ENCODE peak calls at places on chromosomes 6 and 20, in seven cellular contexts. A is fibroblast of mammary gland; U is CD4-positive, CD25-positive, alpha-beta regulatory T cell; Q is AG09309; Z is endodermal cell; F is tibial nerve; N is cardiac fibroblast. E is an unnamed sample.

GRCh38 chr20:53040678-53041674 is 68.8 kb downstream of the TSHZ2 start:
- DNase-seq in A (peak; percentile 73), U (no peak), Q (no peak), Z (peak; percentile 48), F (no peak), N (peak; percentile 25), E (no peak)

GRCh38 chr6:8803181-8803760 is 367.9 kb upstream of the SLC35B3 start:
- DNase-seq in A (no peak), U (no peak), Q (no peak), Z (no peak), F (no peak), N (no peak), E (no peak)

GRCh38 chr6:53593001-53593488 is 48.1 kb upstream of the GCLC start:
- DNase-seq in A (peak; percentile 86), U (no peak), Q (peak; percentile 69), Z (no peak), F (no peak), N (peak; percentile 26), E (no peak)

GRCh38 chr6:435442-436307 is 44.1 kb downstream of the IRF4 start:
- DNase-seq in A (peak; percentile 70), U (no peak), Q (no peak), Z (no peak), F (no peak), N (no peak), E (no peak)

GRCh38 chr6:163263196-163263595 is 151.3 kb upstream of the QKI start:
- DNase-seq in A (peak; percentile 47), U (no peak), Q (no peak), Z (no peak), F (peak; percentile 30), N (peak; percentile 54), E (no peak)

GRCh38 chr6:168104636-168105035 is 25.6 kb upstream of the FRMD1 start:
- DNase-seq in A (no peak), U (no peak), Q (no peak), Z (no peak), F (no peak), N (no peak), E (no peak)

GRCh38 chr20:48129319-48129973 is 344.2 kb upstream of the SULF2 start:
- DNase-seq in A (no peak), U (no peak), Q (no peak), Z (peak; percentile 55), F (no peak), N (peak; percentile 76), E (no peak)

GRCh38 chr6:38154731-38155130 is 335.2 kb downstream of the ZFAND3 start:
- DNase-seq in A (no peak), U (no peak), Q (no peak), Z (no peak), F (no peak), N (no peak), E (no peak)

GRCh38 chr6:43496370-43497128 is 13.6 kb downstream of the LRRC73 start:
- DNase-seq in A (peak; percentile 62), U (no peak), Q (no peak), Z (peak; percentile 85), F (no peak), N (peak; percentile 51), E (no peak)

GRCh38 chr20:53413188-53413631 is 180.4 kb downstream of the ZNF217 start:
- DNase-seq in A (no peak), U (peak; percentile 14), Q (no peak), Z (peak; percentile 96), F (no peak), N (no peak), E (peak; percentile 35)

GRCh38 chr6:41691426-41692079 is 43.9 kb downstream of the TFEB start:
- DNase-seq in A (no peak), U (no peak), Q (no peak), Z (no peak), F (no peak), N (no peak), E (no peak)

GRCh38 chr20:13418263-13419229 is 197.5 kb downstream of the ISM1 start:
- DNase-seq in A (no peak), U (no peak), Q (no peak), Z (no peak), F (no peak), N (no peak), E (no peak)

GRCh38 chr20:10674684-10675455 is 1.1 kb upstream of the JAG1 start:
- DNase-seq in A (peak; percentile 49), U (no peak), Q (no peak), Z (peak; percentile 96), F (peak; percentile 59), N (peak; percentile 79), E (no peak)

GRCh38 chr6:122778961-122779671 is 400 bp upstream of the FABP7 start:
- DNase-seq in A (no peak), U (no peak), Q (no peak), Z (peak; percentile 91), F (no peak), N (no peak), E (no peak)

GRCh38 chr6:16106991-16107787 is 21.7 kb upstream of the MYLIP start:
- DNase-seq in A (no peak), U (no peak), Q (no peak), Z (no peak), F (no peak), N (no peak), E (no peak)

GRCh38 chr6:1720620-1721322 is 111.1 kb downstream of the FOXC1 start:
- DNase-seq in A (no peak), U (no peak), Q (no peak), Z (peak; percentile 84), F (no peak), N (no peak), E (no peak)

GRCh38 chr6:163529605-163530004 is 115.1 kb downstream of the QKI start:
- DNase-seq in A (peak; percentile 92), U (no peak), Q (peak; percentile 51), Z (no peak), F (no peak), N (peak; percentile 68), E (no peak)

DNA sequence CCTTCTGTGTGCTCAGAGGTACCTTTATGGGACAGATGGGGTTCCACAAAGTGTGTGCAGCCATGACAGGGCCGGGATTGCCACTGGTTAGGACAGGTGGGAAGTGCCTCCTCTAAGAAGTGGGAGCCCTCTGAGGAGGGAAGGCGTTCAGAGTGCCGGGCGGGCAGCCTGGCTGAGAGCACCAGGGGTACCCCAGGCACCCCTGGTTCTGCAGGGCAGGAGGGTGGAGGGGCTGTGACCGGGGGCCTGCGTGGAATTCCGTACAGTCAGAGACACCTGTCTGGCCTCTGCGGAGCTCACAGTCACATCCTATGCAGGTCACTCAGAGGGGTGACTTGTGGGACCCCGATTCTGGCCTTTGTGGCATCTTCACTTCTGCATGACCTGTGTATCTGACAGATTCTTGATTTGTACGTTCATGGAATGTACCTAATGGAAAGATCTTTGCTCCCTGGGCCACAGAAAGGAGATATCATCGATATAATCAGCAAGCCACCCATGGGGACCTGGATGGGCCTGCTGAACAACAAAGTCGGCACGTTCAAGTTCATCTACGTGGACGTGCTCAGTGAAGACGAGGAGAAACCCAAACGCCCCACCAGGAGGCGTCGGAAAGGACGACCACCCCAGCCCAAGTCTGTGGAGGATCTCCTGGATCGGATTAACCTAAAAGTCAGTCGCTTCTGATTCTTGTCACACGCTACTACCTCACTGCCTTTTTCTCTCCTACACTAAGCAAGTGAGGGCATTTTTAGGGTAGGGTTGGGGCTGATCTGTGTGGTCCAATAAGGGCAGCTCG is 190.9 kb downstream of the SASH1 start:
- DNase-seq in A (no peak), U (no peak), Q (no peak), Z (peak; percentile 69), F (no peak), N (no peak), E (no peak)
- H3K4me3 ChIP-seq in A (no peak overlapping the region), U (no peak overlapping the region), Q (no peak overlapping the region), Z (no peak overlapping the region), F (no peak overlapping the region), N (no peak overlapping the region), E (no peak overlapping the region)

GRCh38 chr20:41004561-41005360 is 23.9 kb upstream of the TOP1 start:
- DNase-seq in A (peak; percentile 64), U (no peak), Q (no peak), Z (no peak), F (no peak), N (peak; percentile 21), E (no peak)
- H3K4me3 ChIP-seq in A (peak overlapping the region; percentile 49), U (no peak overlapping the region), Q (no peak overlapping the region), Z (no peak overlapping the region), F (no peak overlapping the region), N (no peak overlapping the region), E (no peak overlapping the region)

GRCh38 chr6:134520181-134521115 is 202.5 kb upstream of the SGK1 start:
- DNase-seq in A (peak; percentile 70), U (no peak), Q (no peak), Z (no peak), F (no peak), N (peak; percentile 65), E (no peak)
- H3K4me3 ChIP-seq in A (no peak overlapping the region), U (no peak overlapping the region), Q (no peak overlapping the region), Z (no peak overlapping the region), F (no peak overlapping the region), N (no peak overlapping the region), E (no peak overlapping the region)

GRCh38 chr6:148700047-148700712 is 46.6 kb upstream of the UST start:
- DNase-seq in A (peak; percentile 58), U (no peak), Q (no peak), Z (no peak), F (no peak), N (peak; percentile 56), E (no peak)
- H3K4me3 ChIP-seq in A (peak overlapping the region; percentile 41), U (peak overlapping the region; percentile 84), Q (no peak overlapping the region), Z (no peak overlapping the region), F (peak overlapping the region; percentile 16), N (peak overlapping the region; percentile 2), E (peak overlapping the region; percentile 30)

GRCh38 chr6:142302427-142303190 is 802 bp downstream of the ADGRG6 start:
- DNase-seq in A (no peak), U (no peak), Q (no peak), Z (peak; percentile 56), F (no peak), N (no peak), E (no peak)

GRCh38 chr6:142303191-142303564 is 1.4 kb downstream of the ADGRG6 start:
- DNase-seq in A (no peak), U (no peak), Q (no peak), Z (no peak), F (no peak), N (no peak), E (no peak)

GRCh38 chr6:142301421-142302391 is at the start of gene ADGRG6:
- DNase-seq in A (peak; percentile 7), U (no peak), Q (no peak), Z (peak; percentile 89), F (no peak), N (peak; percentile 42), E (no peak)

GRCh38 chr6:142300302-142300701 is 1.5 kb upstream of the ADGRG6 start:
- DNase-seq in A (peak; percentile 5), U (no peak), Q (no peak), Z (no peak), F (no peak), N (no peak), E (no peak)

DNA sequence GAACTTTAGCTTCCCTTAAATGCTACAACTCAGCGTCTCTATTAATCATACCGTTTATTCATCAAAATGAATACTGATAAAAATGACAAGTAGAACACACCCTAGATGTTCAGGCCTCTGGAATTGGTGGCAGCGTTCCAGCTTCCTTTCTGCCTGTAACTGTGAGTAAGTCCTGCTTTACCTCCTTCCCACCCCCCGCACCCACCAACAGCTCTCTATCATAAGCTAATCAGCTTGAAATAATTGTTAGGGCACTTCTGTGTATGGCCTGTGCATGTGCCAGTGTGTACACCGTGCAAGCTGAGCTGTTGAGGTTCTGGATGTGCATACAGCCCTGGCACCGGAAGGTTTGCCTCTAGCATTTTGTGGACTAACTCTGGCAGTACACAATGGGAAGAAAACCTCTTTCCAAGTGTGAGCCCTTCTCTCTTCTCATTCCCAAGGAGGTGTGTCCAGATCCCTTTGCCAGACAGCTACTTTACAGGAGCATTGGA is 1.0 kb upstream of the ADGRG6 start:
- DNase-seq in A (peak; percentile 38), U (no peak), Q (no peak), Z (peak; percentile 48), F (no peak), N (peak; percentile 86), E (no peak)
- H3K4me3 ChIP-seq in A (peak overlapping the region; percentile 50), U (no peak overlapping the region), Q (peak overlapping the region; percentile 62), Z (peak overlapping the region; percentile 88), F (peak overlapping the region; percentile 49), N (peak overlapping the region; percentile 71), E (no peak overlapping the region)

E was measured in Jurkat, Clone E6-1.